ENCODE peak calls at places on chromosomes 1 and 21, in six cellular contexts. One of them, this sample, is unnamed. For H3K4me1, the result is how much of the 10 kb centered on the place peaks cover.

GRCh38 chr1:46705408-46705807 is 13.5 kb downstream of the EFCAB14 start:
- DNase-seq in esophagus squamous epithelium: no peak
- DNase-seq in A549: no peak
- DNase-seq in suprapubic skin: no peak
- DNase-seq in endothelial cell of umbilical vein: no peak
- DNase-seq in lower lobe of right lung: no peak
- DNase-seq in this sample: no peak

GRCh38 chr21:43312751-43313169 is 114.2 kb downstream of the SIK1 start:
- DNase-seq in esophagus squamous epithelium: no peak
- DNase-seq in A549: no peak
- DNase-seq in suprapubic skin: no peak
- DNase-seq in endothelial cell of umbilical vein: no peak
- DNase-seq in lower lobe of right lung: no peak
- DNase-seq in this sample: no peak

GRCh38 chr1:33094971-33095604 is 14.1 kb downstream of the AZIN2 start:
- DNase-seq in esophagus squamous epithelium: no peak
- DNase-seq in A549: peak
- DNase-seq in suprapubic skin: no peak
- DNase-seq in endothelial cell of umbilical vein: peak
- DNase-seq in lower lobe of right lung: no peak
- DNase-seq in this sample: peak

GRCh38 chr1:169348356-169349036 is 19.1 kb downstream of the NME7 start:
- DNase-seq in esophagus squamous epithelium: no peak
- DNase-seq in A549: no peak
- DNase-seq in suprapubic skin: no peak
- DNase-seq in endothelial cell of umbilical vein: peak
- DNase-seq in lower lobe of right lung: no peak
- DNase-seq in this sample: peak

GRCh38 chr1:31981976-31982375 is 31.7 kb upstream of the KHDRBS1 start:
- DNase-seq in esophagus squamous epithelium: no peak
- DNase-seq in A549: no peak
- DNase-seq in suprapubic skin: no peak
- DNase-seq in endothelial cell of umbilical vein: no peak
- DNase-seq in lower lobe of right lung: no peak
- DNase-seq in this sample: no peak

GRCh38 chr1:85571830-85572229 is 8.7 kb upstream of the CCN1 start:
- DNase-seq in esophagus squamous epithelium: no peak
- DNase-seq in A549: no peak
- DNase-seq in suprapubic skin: no peak
- DNase-seq in endothelial cell of umbilical vein: no peak
- DNase-seq in lower lobe of right lung: no peak
- DNase-seq in this sample: no peak

GRCh38 chr21:45590246-45590725 is 48.0 kb upstream of the SLC19A1 start:
- DNase-seq in esophagus squamous epithelium: no peak
- DNase-seq in A549: peak
- DNase-seq in suprapubic skin: peak
- DNase-seq in endothelial cell of umbilical vein: peak
- DNase-seq in lower lobe of right lung: peak
- DNase-seq in this sample: peak

GRCh38 chr21:14901482-14901958 is 163.3 kb downstream of the NRIP1 start:
- DNase-seq in esophagus squamous epithelium: no peak
- DNase-seq in A549: no peak
- DNase-seq in suprapubic skin: no peak
- DNase-seq in endothelial cell of umbilical vein: no peak
- DNase-seq in lower lobe of right lung: no peak
- DNase-seq in this sample: no peak

GRCh38 chr1:39044762-39045161 is 18.6 kb downstream of the NDUFS5 start:
- DNase-seq in esophagus squamous epithelium: no peak
- DNase-seq in A549: no peak
- DNase-seq in suprapubic skin: peak
- DNase-seq in endothelial cell of umbilical vein: no peak
- DNase-seq in lower lobe of right lung: peak
- DNase-seq in this sample: no peak

GRCh38 chr1:61083799-61084385 is 1.5 kb downstream of the NFIA start:
- DNase-seq in esophagus squamous epithelium: no peak
- DNase-seq in A549: no peak
- DNase-seq in suprapubic skin: no peak
- DNase-seq in endothelial cell of umbilical vein: peak
- DNase-seq in lower lobe of right lung: no peak
- DNase-seq in this sample: no peak

GRCh38 chr1:187876775-187877174 is 1048.0 kb downstream of the PLA2G4A start:
- DNase-seq in esophagus squamous epithelium: no peak
- DNase-seq in A549: no peak
- DNase-seq in suprapubic skin: no peak
- DNase-seq in endothelial cell of umbilical vein: no peak
- DNase-seq in lower lobe of right lung: no peak
- DNase-seq in this sample: no peak

GRCh38 chr1:65420590-65421340 is at the start of the genes LEPR and LEPROT:
- DNase-seq in esophagus squamous epithelium: no peak
- DNase-seq in A549: peak
- DNase-seq in suprapubic skin: no peak
- DNase-seq in endothelial cell of umbilical vein: no peak
- DNase-seq in lower lobe of right lung: no peak
- DNase-seq in this sample: no peak

GRCh38 chr1:10250663-10251062 is 40.3 kb downstream of the KIF1B start:
- DNase-seq in esophagus squamous epithelium: no peak
- DNase-seq in A549: no peak
- DNase-seq in suprapubic skin: no peak
- DNase-seq in endothelial cell of umbilical vein: no peak
- DNase-seq in lower lobe of right lung: no peak
- DNase-seq in this sample: peak

GRCh38 chr1:87449348-87449963 is 120.8 kb downstream of the LMO4 start:
- DNase-seq in esophagus squamous epithelium: peak
- DNase-seq in A549: no peak
- DNase-seq in suprapubic skin: no peak
- DNase-seq in endothelial cell of umbilical vein: no peak
- DNase-seq in lower lobe of right lung: no peak
- DNase-seq in this sample: no peak

GRCh38 chr1:56302878-56303277 is 276.5 kb downstream of the PLPP3 start:
- DNase-seq in esophagus squamous epithelium: no peak
- DNase-seq in A549: no peak
- DNase-seq in suprapubic skin: no peak
- DNase-seq in endothelial cell of umbilical vein: no peak
- DNase-seq in lower lobe of right lung: no peak
- DNase-seq in this sample: no peak

GRCh38 chr1:109617291-109617801 is 2.1 kb downstream of the GNAT2 start:
- DNase-seq in esophagus squamous epithelium: no peak
- DNase-seq in A549: no peak
- DNase-seq in suprapubic skin: no peak
- DNase-seq in endothelial cell of umbilical vein: peak
- DNase-seq in lower lobe of right lung: no peak
- DNase-seq in this sample: no peak

GRCh38 chr1:236297161-236297560 is 15.4 kb upstream of the ERO1B start:
- DNase-seq in esophagus squamous epithelium: no peak
- DNase-seq in A549: no peak
- DNase-seq in suprapubic skin: no peak
- DNase-seq in endothelial cell of umbilical vein: no peak
- DNase-seq in lower lobe of right lung: no peak
- DNase-seq in this sample: no peak

GRCh38 chr1:62327360-62328051 is 8.3 kb upstream of the KANK4 start:
- DNase-seq in esophagus squamous epithelium: no peak
- DNase-seq in A549: no peak
- DNase-seq in suprapubic skin: no peak
- DNase-seq in endothelial cell of umbilical vein: no peak
- DNase-seq in lower lobe of right lung: no peak
- DNase-seq in this sample: no peak

GRCh38 chr1:204128964-204129896 is 22.6 kb downstream of the ETNK2 start:
- DNase-seq in esophagus squamous epithelium: no peak
- DNase-seq in A549: peak
- DNase-seq in suprapubic skin: peak
- DNase-seq in endothelial cell of umbilical vein: peak
- DNase-seq in lower lobe of right lung: peak
- DNase-seq in this sample: peak

GRCh38 chr1:217857061-217857460 is 225.9 kb downstream of the SPATA17 start:
- DNase-seq in esophagus squamous epithelium: no peak
- DNase-seq in A549: no peak
- DNase-seq in suprapubic skin: no peak
- DNase-seq in endothelial cell of umbilical vein: no peak
- DNase-seq in lower lobe of right lung: no peak
- DNase-seq in this sample: no peak
- H3K4me1 ChIP-seq in esophagus squamous epithelium: under half
- H3K4me1 ChIP-seq in A549: under half
- H3K4me1 ChIP-seq in suprapubic skin: under half
- H3K4me1 ChIP-seq in endothelial cell of umbilical vein: under half
- H3K4me1 ChIP-seq in lower lobe of right lung: under half
- H3K4me1 ChIP-seq in this sample: under half

GRCh38 chr1:28178690-28179485 is 2.4 kb upstream of the PTAFR start:
- DNase-seq in esophagus squamous epithelium: no peak
- DNase-seq in A549: no peak
- DNase-seq in suprapubic skin: no peak
- DNase-seq in endothelial cell of umbilical vein: no peak
- DNase-seq in lower lobe of right lung: peak
- DNase-seq in this sample: no peak
- H3K4me1 ChIP-seq in esophagus squamous epithelium: under half
- H3K4me1 ChIP-seq in A549: under half
- H3K4me1 ChIP-seq in suprapubic skin: under half
- H3K4me1 ChIP-seq in endothelial cell of umbilical vein: under half
- H3K4me1 ChIP-seq in lower lobe of right lung: under half
- H3K4me1 ChIP-seq in this sample: under half

GRCh38 chr1:23029337-23029736 is 10.1 kb downstream of the KDM1A start:
- DNase-seq in esophagus squamous epithelium: no peak
- DNase-seq in A549: no peak
- DNase-seq in suprapubic skin: no peak
- DNase-seq in endothelial cell of umbilical vein: no peak
- DNase-seq in lower lobe of right lung: no peak
- DNase-seq in this sample: no peak
- H3K4me1 ChIP-seq in esophagus squamous epithelium: under half
- H3K4me1 ChIP-seq in A549: under half
- H3K4me1 ChIP-seq in suprapubic skin: under half
- H3K4me1 ChIP-seq in endothelial cell of umbilical vein: under half
- H3K4me1 ChIP-seq in lower lobe of right lung: under half
- H3K4me1 ChIP-seq in this sample: under half

GRCh38 chr1:11924334-11925195 is 1.7 kb downstream of the KIAA2013 start:
- DNase-seq in esophagus squamous epithelium: no peak
- DNase-seq in A549: no peak
- DNase-seq in suprapubic skin: no peak
- DNase-seq in endothelial cell of umbilical vein: no peak
- DNase-seq in lower lobe of right lung: no peak
- DNase-seq in this sample: no peak
- H3K4me1 ChIP-seq in esophagus squamous epithelium: under half
- H3K4me1 ChIP-seq in A549: under half
- H3K4me1 ChIP-seq in suprapubic skin: half or more
- H3K4me1 ChIP-seq in endothelial cell of umbilical vein: under half
- H3K4me1 ChIP-seq in lower lobe of right lung: under half
- H3K4me1 ChIP-seq in this sample: under half

GRCh38 chr1:223834660-223835263 is 11.0 kb downstream of the TP53BP2 start:
- DNase-seq in esophagus squamous epithelium: no peak
- DNase-seq in A549: no peak
- DNase-seq in suprapubic skin: no peak
- DNase-seq in endothelial cell of umbilical vein: no peak
- DNase-seq in lower lobe of right lung: no peak
- DNase-seq in this sample: no peak

GRCh38 chr1:223833948-223834347 is 11.8 kb downstream of the TP53BP2 start:
- DNase-seq in esophagus squamous epithelium: no peak
- DNase-seq in A549: no peak
- DNase-seq in suprapubic skin: no peak
- DNase-seq in endothelial cell of umbilical vein: no peak
- DNase-seq in lower lobe of right lung: no peak
- DNase-seq in this sample: no peak

GRCh38 chr1:223836586-223836985 is 9.2 kb downstream of the TP53BP2 start:
- DNase-seq in esophagus squamous epithelium: no peak
- DNase-seq in A549: no peak
- DNase-seq in suprapubic skin: no peak
- DNase-seq in endothelial cell of umbilical vein: no peak
- DNase-seq in lower lobe of right lung: no peak
- DNase-seq in this sample: no peak

GRCh38 chr1:223837206-223837605 is 8.5 kb downstream of the TP53BP2 start:
- DNase-seq in esophagus squamous epithelium: no peak
- DNase-seq in A549: no peak
- DNase-seq in suprapubic skin: no peak
- DNase-seq in endothelial cell of umbilical vein: no peak
- DNase-seq in lower lobe of right lung: no peak
- DNase-seq in this sample: no peak

GRCh38 chr1:223835754-223836153 is 10.0 kb downstream of the TP53BP2 start:
- DNase-seq in esophagus squamous epithelium: no peak
- DNase-seq in A549: no peak
- DNase-seq in suprapubic skin: no peak
- DNase-seq in endothelial cell of umbilical vein: no peak
- DNase-seq in lower lobe of right lung: no peak
- DNase-seq in this sample: no peak
- H3K4me1 ChIP-seq in esophagus squamous epithelium: under half
- H3K4me1 ChIP-seq in A549: half or more
- H3K4me1 ChIP-seq in suprapubic skin: under half
- H3K4me1 ChIP-seq in endothelial cell of umbilical vein: half or more
- H3K4me1 ChIP-seq in lower lobe of right lung: half or more
- H3K4me1 ChIP-seq in this sample: under half

This sample was measured in HAP-1.